ENCODE peak calls at places on chromosomes 4 and X, in eight cellular contexts. K is dorsolateral prefrontal cortex; Z is stimulated activated CD4-positive, alpha-beta T cell treated with anti-CD3 and anti-CD28 coated beads, Interleukin-15, amount 100 ng/mL, for 1 hour; O is GM23248; G is pancreas; C is hippocampal formation; Q is GM04504; R is amygdala. A is an unnamed sample.

GRCh38 chrX:95733426-95733825 is 951.2 kb upstream of the DIAPH2 start:
- DNase-seq in Z (no peak), R (no peak), O (no peak), K (no peak), G (no peak), Q (no peak), C (no peak), A (no peak)

GRCh38 chr4:80948161-80948560 is 82.3 kb upstream of the BMP3 start:
- DNase-seq in O (peak; percentile 24), C (no peak), Z (no peak), Q (no peak), K (no peak), R (no peak), G (no peak), A (no peak)

GRCh38 chr4:90081432-90082195 is 45.6 kb upstream of the CCSER1 start:
- DNase-seq in Z (no peak), C (no peak), Q (no peak), R (no peak), O (no peak), K (no peak), G (no peak), A (no peak)

GRCh38 chrX:53089224-53089842 is 4.6 kb upstream of the KANTR start:
- DNase-seq in C (peak; percentile 58), Q (no peak), G (no peak), Z (no peak), R (no peak), K (peak; percentile 58), O (peak; percentile 76), A (no peak)

GRCh38 chr4:139660518-139661149 is 5.0 kb upstream of the MGST2 start:
- DNase-seq in C (no peak), Z (no peak), R (no peak), O (no peak), K (no peak), G (no peak), Q (no peak), A (no peak)

GRCh38 chrX:77561372-77561771 is 114.2 kb downstream of the FGF16 start:
- DNase-seq in K (no peak), O (no peak), Q (no peak), C (no peak), R (no peak), G (no peak), Z (no peak), A (no peak)

GRCh38 chrX:133415276-133416105 is at the start of gene GPC4:
- DNase-seq in C (no peak), R (no peak), Z (no peak), Q (no peak), O (peak; percentile 57), G (peak; percentile 86), K (no peak), A (no peak)

GRCh38 chrX:8083276-8083675 is 87.8 kb downstream of the VCX2 start:
- DNase-seq in O (no peak), G (no peak), Z (no peak), R (no peak), Q (no peak), C (no peak), K (no peak), A (no peak)

GRCh38 chr4:182973421-182974340 is 56.5 kb upstream of the DCTD start:
- DNase-seq in C (no peak), R (no peak), G (no peak), Z (no peak), K (no peak), O (no peak), Q (no peak), A (no peak)

GRCh38 chr4:75889537-75890199 is 12.6 kb downstream of the PPEF2 start:
- DNase-seq in Q (no peak), G (no peak), R (no peak), C (no peak), Z (no peak), K (no peak), O (no peak), A (no peak)

GRCh38 chr4:16931906-16932305 is 33.5 kb upstream of the LDB2 start:
- DNase-seq in Q (no peak), G (no peak), C (no peak), O (no peak), Z (no peak), R (no peak), K (no peak), A (no peak)

GRCh38 chrX:122094611-122095010 is 1047.2 kb downstream of the GLUD2 start:
- DNase-seq in Z (no peak), Q (no peak), G (no peak), C (no peak), O (peak; percentile 30), R (no peak), K (no peak), A (no peak)

GRCh38 chr4:152937535-152938236 is 1.6 kb downstream of the FHDC1 start:
- DNase-seq in K (no peak), O (peak; percentile 68), Z (no peak), G (peak; percentile 47), R (no peak), Q (peak; percentile 3), C (no peak), A (no peak)

GRCh38 chr4:10056334-10057022 is 35.2 kb upstream of the SLC2A9 start:
- DNase-seq in G (no peak), O (no peak), K (no peak), C (no peak), Q (no peak), Z (no peak), R (no peak), A (no peak)

GRCh38 chr4:41145571-41146078 is 68.7 kb downstream of the APBB2 start:
- DNase-seq in K (no peak), Q (no peak), Z (no peak), C (peak; percentile 45), O (peak; percentile 45), R (no peak), G (no peak), A (no peak)

GRCh38 chrX:68415289-68415688 is 18.0 kb downstream of the OPHN1 start:
- DNase-seq in R (no peak), C (no peak), Z (no peak), K (no peak), G (no peak), O (peak; percentile 32), Q (peak; percentile 38), A (no peak)

GRCh38 chr4:101981756-101982155 is 191.2 kb downstream of the BANK1 start:
- DNase-seq in O (no peak), Z (no peak), R (no peak), K (no peak), Q (no peak), G (no peak), C (no peak), A (no peak)

GRCh38 chr4:78020677-78021076 is 36.4 kb upstream of the FRAS1 start:
- DNase-seq in Q (no peak), G (no peak), Z (no peak), O (no peak), R (no peak), C (no peak), K (no peak), A (no peak)

A was measured in activated CD8-positive, alpha-beta memory T cell treated with anti-CD3 and anti-CD28 coated beads for 1 hour.